ENCODE peak calls at places on chromosome 12, in five cellular contexts. Y is right lobe of liver, V is IMR-90, D is uterus, F is tibial nerve. C is an unnamed sample.

GRCh38 chr12:2616763-2617162 is 178.0 kb upstream of the FKBP4 start:
- DNase-seq in Y (no peak), V (no peak), D (no peak), F (no peak), C (no peak)

GRCh38 chr12:1234073-1234472 is 243.1 kb downstream of the ERC1 start:
- DNase-seq in Y (no peak), V (peak), D (no peak), F (no peak), C (no peak)

GRCh38 chr12:27245039-27245438 is 953 bp downstream of the STK38L start:
- DNase-seq in Y (no peak), V (no peak), D (no peak), F (no peak), C (no peak)

GRCh38 chr12:115489253-115489652 is 788.2 kb downstream of the MED13L start:
- DNase-seq in Y (no peak), V (no peak), D (no peak), F (no peak), C (no peak)

GRCh38 chr12:67433393-67434175 is 164.4 kb downstream of the CAND1 start:
- DNase-seq in Y (no peak), V (peak), D (no peak), F (no peak), C (no peak)

GRCh38 chr12:45989277-45989856 is 1.0 kb downstream of the SCAF11 start:
- DNase-seq in Y (no peak), V (peak), D (no peak), F (peak), C (no peak)

GRCh38 chr12:26274441-26275312 is 79.3 kb downstream of the SSPN start:
- DNase-seq in Y (peak), V (peak), D (peak), F (peak), C (peak)

GRCh38 chr12:69480698-69481097 is 10.5 kb downstream of the FRS2 start:
- DNase-seq in Y (no peak), V (no peak), D (no peak), F (no peak), C (no peak)

GRCh38 chr12:58966939-58967338 is 46.6 kb upstream of the LRIG3 start:
- DNase-seq in Y (no peak), V (peak), D (no peak), F (no peak), C (no peak)

GRCh38 chr12:43208627-43209026 is 343.4 kb downstream of the ADAMTS20 start:
- DNase-seq in Y (no peak), V (peak), D (no peak), F (peak), C (no peak)

GRCh38 chr12:58481811-58482210 is 438.5 kb downstream of the LRIG3 start:
- DNase-seq in Y (no peak), V (no peak), D (no peak), F (no peak), C (no peak)

GRCh38 chr12:57201219-57201618 is 15.4 kb upstream of the NXPH4 start:
- DNase-seq in Y (no peak), V (no peak), D (no peak), F (no peak), C (no peak)

GRCh38 chr12:110543252-110543959 is 39.7 kb downstream of the PPTC7 start:
- DNase-seq in Y (peak), V (peak), D (peak), F (peak), C (peak)

GRCh38 chr12:62248873-62249272 is 11.3 kb upstream of the USP15 start:
- DNase-seq in Y (no peak), V (no peak), D (no peak), F (no peak), C (no peak)

GRCh38 chr12:29796823-29797263 is 13.1 kb upstream of the TMTC1 start:
- DNase-seq in Y (no peak), V (peak), D (peak), F (peak), C (no peak)

GRCh38 chr12:48927261-48927660 is 2.0 kb upstream of the FKBP11 start:
- DNase-seq in Y (no peak), V (peak), D (no peak), F (no peak), C (no peak)

GRCh38 chr12:50620050-50620974 is 115.5 kb downstream of the DIP2B start:
- DNase-seq in Y (no peak), V (peak), D (no peak), F (no peak), C (no peak)

GRCh38 chr12:48219635-48220034 is 16.5 kb upstream of the OR10AD1 start:
- DNase-seq in Y (no peak), V (no peak), D (no peak), F (no peak), C (no peak)

GRCh38 chr12:66237505-66238175 is 48.6 kb downstream of the IRAK3 start:
- DNase-seq in Y (no peak), V (no peak), D (no peak), F (no peak), C (no peak)

GRCh38 chr12:32399045-32399372 is 349 bp upstream of the FGD4 start:
- DNase-seq in Y (no peak), V (no peak), D (no peak), F (no peak), C (no peak)

DNA sequence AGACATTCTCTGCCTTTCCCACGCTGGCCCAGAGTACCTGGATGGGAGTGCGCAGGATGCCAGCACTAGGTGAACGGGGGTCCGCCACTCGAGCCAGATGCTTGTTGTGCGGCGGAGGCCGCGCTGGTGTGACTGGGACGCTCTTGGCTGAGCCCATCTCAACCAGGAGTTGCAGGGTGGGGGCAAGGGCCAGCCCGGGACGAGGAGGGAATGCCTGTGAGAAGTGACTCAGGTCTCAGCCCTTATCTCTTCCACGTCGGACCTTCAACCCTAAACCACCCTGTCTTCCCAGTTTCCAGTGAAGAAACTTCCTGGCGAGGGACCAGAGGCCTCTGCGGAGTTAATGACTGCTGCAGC is 312 bp downstream of the CDCA3 start:
- DNase-seq in Y (peak), V (no peak), D (no peak), F (no peak), C (peak)
- H3K27ac ChIP-seq in Y (no peak), V (peak), D (peak), F (peak), C (no peak)

GRCh38 chr12:14557966-14558365 is 9.7 kb downstream of the PLBD1 start:
- DNase-seq in Y (no peak), V (no peak), D (no peak), F (no peak), C (no peak)

GRCh38 chr12:14548609-14549008 is 19.1 kb downstream of the PLBD1 start:
- DNase-seq in Y (no peak), V (no peak), D (no peak), F (no peak), C (no peak)

GRCh38 chr12:14558377-14559051 is 9.2 kb downstream of the PLBD1 start:
- DNase-seq in Y (no peak), V (no peak), D (no peak), F (no peak), C (no peak)

GRCh38 chr12:14554281-14555008 is 13.2 kb downstream of the PLBD1 start:
- DNase-seq in Y (peak), V (no peak), D (peak), F (peak), C (peak)
- TF ChIP-seq POLR2A in Y (no peak), V (no peak), D (no peak), F (no peak), C (no peak)

GRCh38 chr12:17588968-17589367 is 501.0 kb downstream of the RERGL start:
- DNase-seq in Y (no peak), V (no peak), D (no peak), F (no peak), C (no peak)
- TF ChIP-seq CTCF in Y (peak), V (no peak), D (no peak), F (no peak), C (no peak)

GRCh38 chr12:112116232-112117060 is 7.9 kb upstream of the NAA25 start:
- DNase-seq in Y (peak), V (peak), D (peak), F (peak), C (peak)
- H3K27ac ChIP-seq in Y (peak), V (peak), D (no peak), F (peak), C (peak)

GRCh38 chr12:120580787-120581723 is at the start of gene POP5:
- DNase-seq in Y (peak), V (peak), D (peak), F (peak), C (peak)
- TF ChIP-seq POLR2A in Y (peak), V (no peak), D (peak), F (peak), C (no peak)

C was measured in heart left ventricle.